ENCODE peak calls at places on chromosome 1, in seven cellular contexts. W is A549, N is H1, H is K562, U is GM12878, G is SK-N-SH, B is HepG2. C is an unnamed sample.
A peak's percentile ranks its signal among the peaks of the same experiment; 100 is the strongest.

GRCh38 chr1:27949027-27949426 is 10.7 kb upstream of the XKR8 start:
- DNase-seq in W (no peak), N (no peak), H (no peak), U (no peak), G (no peak), B (no peak), C (no peak)

GRCh38 chr1:165831146-165831545 is 3.7 kb downstream of the UCK2 start:
- DNase-seq in W (no peak), N (no peak), H (no peak), U (no peak), G (no peak), B (no peak), C (no peak)

GRCh38 chr1:75582725-75583261 is 28.1 kb downstream of the SLC44A5 start:
- DNase-seq in W (no peak), N (no peak), H (no peak), U (no peak), G (no peak), B (no peak), C (no peak)

GRCh38 chr1:236868625-236869467 is 73.8 kb downstream of the MTR start:
- DNase-seq in W (peak; percentile 40), N (peak; percentile 27), H (peak; percentile 78), U (peak; percentile 17), G (peak; percentile 53), B (peak; percentile 60), C (peak; percentile 77)

GRCh38 chr1:155717041-155717440 is 28.1 kb downstream of the DAP3 start:
- DNase-seq in W (no peak), N (no peak), H (no peak), U (peak; percentile 56), G (no peak), B (no peak), C (no peak)

GRCh38 chr1:181140398-181140797 is 51.9 kb downstream of the IER5 start:
- DNase-seq in W (no peak), N (no peak), H (no peak), U (no peak), G (no peak), B (no peak), C (no peak)

GRCh38 chr1:232624892-232625291 is 5.0 kb downstream of the SIPA1L2 start:
- DNase-seq in W (no peak), N (no peak), H (no peak), U (no peak), G (no peak), B (no peak), C (no peak)

GRCh38 chr1:22275626-22276395 is 132.9 kb upstream of the WNT4 start:
- DNase-seq in W (peak; percentile 67), N (peak; percentile 44), H (peak; percentile 81), U (no peak), G (peak; percentile 83), B (no peak), C (peak; percentile 49)

GRCh38 chr1:93672477-93673158 is 9.0 kb downstream of the BCAR3 start:
- DNase-seq in W (no peak), N (no peak), H (no peak), U (no peak), G (no peak), B (no peak), C (no peak)

GRCh38 chr1:57632401-57632800 is 208.5 kb upstream of the DAB1 start:
- DNase-seq in W (no peak), N (no peak), H (no peak), U (no peak), G (no peak), B (no peak), C (peak; percentile 19)

GRCh38 chr1:60151311-60151710 is 77.7 kb upstream of the C1orf87 start:
- DNase-seq in W (no peak), N (no peak), H (no peak), U (no peak), G (no peak), B (no peak), C (no peak)

GRCh38 chr1:9761855-9762254 is 61.9 kb downstream of the CLSTN1 start:
- DNase-seq in W (no peak), N (no peak), H (no peak), U (no peak), G (no peak), B (no peak), C (no peak)

GRCh38 chr1:94490556-94490955 is 51.0 kb downstream of the F3 start:
- DNase-seq in W (no peak), N (no peak), H (no peak), U (no peak), G (no peak), B (no peak), C (no peak)

GRCh38 chr1:19123837-19124236 is 86.2 kb downstream of the UBR4 start:
- DNase-seq in W (no peak), N (no peak), H (no peak), U (no peak), G (no peak), B (no peak), C (no peak)

GRCh38 chr1:30758785-30759380 is 1.3 kb upstream of the LAPTM5 start:
- DNase-seq in W (no peak), N (no peak), H (peak; percentile 70), U (peak; percentile 85), G (no peak), B (no peak), C (no peak)

GRCh38 chr1:234505774-234506114 is 26.8 kb upstream of the TARBP1 start:
- DNase-seq in W (no peak), N (no peak), H (no peak), U (no peak), G (no peak), B (no peak), C (peak; percentile 84)

GRCh38 chr1:999797-1000356 is at the start of gene HES4:
- DNase-seq in W (no peak), N (no peak), H (no peak), U (no peak), G (peak; percentile 73), B (peak; percentile 87), C (peak; percentile 90)

GRCh38 chr1:1003618-1004419 is 3.9 kb upstream of the HES4 start:
- DNase-seq in W (no peak), N (no peak), H (peak; percentile 12), U (no peak), G (no peak), B (no peak), C (no peak)

GRCh38 chr1:1001057-1001630 is 1.2 kb upstream of the HES4 start:
- DNase-seq in W (no peak), N (no peak), H (peak; percentile 46), U (no peak), G (peak; percentile 46), B (no peak), C (no peak)

GRCh38 chr1:1000357-1001056 is 610 bp upstream of the HES4 start:
- DNase-seq in W (no peak), N (no peak), H (peak; percentile 93), U (peak; percentile 37), G (peak; percentile 91), B (peak; percentile 55), C (peak; percentile 89)

GRCh38 chr1:1001631-1002300 is 1.9 kb upstream of the HES4 start:
- DNase-seq in W (peak; percentile 85), N (no peak), H (peak; percentile 89), U (no peak), G (peak; percentile 94), B (peak; percentile 62), C (peak; percentile 51)
- TF ChIP-seq RFX5 in W (no peak), N (no peak), H (no peak), U (no peak), G (no peak), B (no peak), C (no peak)

DNA sequence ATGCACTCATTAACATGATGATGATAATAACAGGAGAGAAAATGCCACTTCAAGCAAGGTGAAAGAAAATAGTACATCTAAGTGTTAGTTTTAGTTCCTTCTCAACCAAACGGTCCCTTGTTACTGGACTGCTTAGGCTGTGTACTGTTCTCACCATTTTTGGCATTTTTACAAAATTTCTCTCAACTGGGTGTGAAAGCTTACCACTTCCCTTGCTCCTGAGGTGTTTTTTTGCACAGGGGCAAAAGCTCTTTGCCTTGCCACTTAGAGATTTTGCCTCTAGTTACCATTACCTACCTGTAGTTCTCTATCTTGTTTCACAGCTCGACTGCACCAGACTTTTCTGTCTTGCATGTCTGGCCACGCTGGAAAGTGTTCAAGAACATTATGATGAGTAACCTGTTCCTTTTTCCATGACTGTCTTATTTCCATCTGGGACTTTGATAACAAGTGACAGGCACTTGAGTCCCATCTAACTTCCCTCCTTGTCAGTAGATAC is 10.7 kb downstream of the NEK7 start:
- DNase-seq in W (no peak), N (no peak), H (peak; percentile 32), U (peak; percentile 85), G (no peak), B (no peak), C (peak; percentile 51)
- TF ChIP-seq RFX5 in W (no peak), N (no peak), H (no peak), U (no peak), G (no peak), B (no peak), C (no peak)

GRCh38 chr1:41673355-41673754 is 188.9 kb upstream of the EDN2 start:
- DNase-seq in W (no peak), N (no peak), H (no peak), U (peak; percentile 61), G (no peak), B (no peak), C (peak; percentile 64)
- TF ChIP-seq RFX5 in W (no peak), N (no peak), H (no peak), U (no peak), G (no peak), B (no peak), C (no peak)

GRCh38 chr1:220521755-220522154 is 6.2 kb upstream of the MARK1 start:
- DNase-seq in W (no peak), N (no peak), H (no peak), U (no peak), G (no peak), B (no peak), C (no peak)
- TF ChIP-seq RFX5 in W (no peak), N (no peak), H (no peak), U (no peak), G (no peak), B (no peak), C (no peak)

GRCh38 chr1:26330276-26330675 is 12.5 kb downstream of the CD52 start:
- DNase-seq in W (no peak), N (no peak), H (no peak), U (no peak), G (no peak), B (no peak), C (no peak)

GRCh38 chr1:26323382-26323781 is 5.6 kb downstream of the CD52 start:
- DNase-seq in W (no peak), N (no peak), H (no peak), U (no peak), G (no peak), B (no peak), C (no peak)

GRCh38 chr1:26324550-26324949 is 6.8 kb downstream of the CD52 start:
- DNase-seq in W (no peak), N (no peak), H (no peak), U (no peak), G (no peak), B (no peak), C (no peak)

GRCh38 chr1:26327956-26328362 is 10.2 kb downstream of the CD52 start:
- DNase-seq in W (no peak), N (no peak), H (no peak), U (no peak), G (no peak), B (no peak), C (no peak)

GRCh38 chr1:26328597-26328996 is 10.8 kb downstream of the CD52 start:
- DNase-seq in W (no peak), N (no peak), H (no peak), U (no peak), G (no peak), B (no peak), C (no peak)
- TF ChIP-seq RFX5 in W (no peak), N (no peak), H (no peak), U (no peak), G (no peak), B (no peak), C (no peak)

GRCh38 chr1:209651148-209651547 is 1.1 kb downstream of the LAMB3 start:
- DNase-seq in W (peak; percentile 84), N (no peak), H (peak; percentile 69), U (no peak), G (no peak), B (no peak), C (peak; percentile 56)
- TF ChIP-seq RFX5 in W (no peak), N (no peak), H (no peak), U (no peak), G (no peak), B (no peak), C (no peak)

C was measured in IMR-90.